ENCODE peak calls at places on chromosomes 13 and 19, in seven cellular contexts. J is mammary epithelial cell, L is GM23248, R is HCT116, B is PC-3, W is fibroblast of lung, H is neuronal stem cell. P is an unnamed sample.
A peak's percentile ranks its signal among the peaks of the same experiment; 100 is the strongest.

GRCh38 chr13:51201886-51202285 is 20.3 kb upstream of the FAM124A start:
- DNase-seq in H (no peak), L (no peak), W (no peak), R (no peak), B (no peak), J (no peak), P (no peak)

GRCh38 chr13:54845351-54845965 is 1816.8 kb downstream of the OLFM4 start:
- DNase-seq in J (no peak), R (no peak), H (no peak), L (no peak), W (no peak), B (no peak), P (no peak)

GRCh38 chr19:45467456-45468158 is at the start of gene FOSB:
- DNase-seq in H (peak; percentile 98), W (peak; percentile 88), R (peak; percentile 91), L (peak; percentile 100), J (peak; percentile 88), B (peak; percentile 91), P (peak; percentile 83)

GRCh38 chr13:67803118-67803517 is 573.0 kb upstream of the PCDH9 start:
- DNase-seq in W (no peak), R (no peak), B (no peak), J (no peak), L (no peak), H (no peak), P (no peak)

GRCh38 chr13:24699541-24699940 is 19.3 kb downstream of the ATP12A start:
- DNase-seq in J (no peak), W (no peak), R (no peak), B (no peak), H (no peak), L (no peak), P (no peak)

GRCh38 chr13:51168623-51169022 is 53.6 kb upstream of the FAM124A start:
- DNase-seq in J (no peak), B (no peak), H (no peak), R (no peak), W (no peak), L (no peak), P (no peak)

GRCh38 chr13:54301085-54301484 is 1272.5 kb downstream of the OLFM4 start:
- DNase-seq in J (no peak), H (no peak), L (no peak), W (no peak), B (no peak), R (no peak), P (no peak)

GRCh38 chr19:32296694-32297093 is 48.7 kb upstream of the ZNF507 start:
- DNase-seq in R (no peak), W (no peak), J (no peak), H (no peak), B (no peak), L (no peak), P (no peak)

GRCh38 chr13:60267498-60268202 is 103.9 kb upstream of the DIAPH3 start:
- DNase-seq in B (no peak), W (peak; percentile 14), R (no peak), H (no peak), J (no peak), L (peak; percentile 6), P (peak; percentile 6)

GRCh38 chr13:41897126-41897525 is 63.8 kb downstream of the VWA8 start:
- DNase-seq in L (no peak), R (no peak), H (no peak), B (no peak), J (no peak), W (peak; percentile 46), P (no peak)

GRCh38 chr13:111864566-111864965 is 202.4 kb upstream of the SOX1 start:
- DNase-seq in B (no peak), L (no peak), J (no peak), W (no peak), H (no peak), R (no peak), P (no peak)

GRCh38 chr19:35756373-35757230 is at the start of gene HSPB6:
- DNase-seq in H (no peak), R (no peak), W (peak; percentile 71), L (peak; percentile 80), B (no peak), J (no peak), P (peak; percentile 29)

GRCh38 chr19:18013621-18014111 is 5.7 kb downstream of the ARRDC2 start:
- DNase-seq in R (no peak), B (no peak), L (no peak), J (no peak), W (no peak), H (no peak), P (no peak)

GRCh38 chr13:73635166-73635787 is 498.9 kb downstream of the KLF12 start:
- DNase-seq in H (no peak), J (no peak), R (no peak), L (no peak), W (no peak), B (no peak), P (no peak)

GRCh38 chr19:10654610-10655456 is 687 bp downstream of the ILF3 start:
- DNase-seq in W (peak; percentile 13), L (peak; percentile 76), R (no peak), H (peak; percentile 84), B (peak; percentile 59), J (no peak), P (no peak)

GRCh38 chr19:19261350-19262189 is 11.5 kb downstream of the TM6SF2 start:
- DNase-seq in B (no peak), L (peak; percentile 12), R (no peak), H (peak; percentile 75), J (no peak), W (no peak), P (no peak)

GRCh38 chr13:111099292-111099691 is 15.8 kb upstream of the ARHGEF7 start:
- DNase-seq in R (no peak), B (no peak), H (no peak), J (peak; percentile 31), W (no peak), L (no peak), P (no peak)

GRCh38 chr13:42041017-42041683 is 7.3 kb upstream of the DGKH start:
- DNase-seq in J (peak; percentile 78), B (peak; percentile 58), R (peak; percentile 38), L (peak; percentile 75), H (peak; percentile 45), W (peak; percentile 64), P (peak; percentile 48)

GRCh38 chr19:49149652-49150105 is 5.5 kb downstream of the HRC start:
- DNase-seq in H (peak; percentile 94), L (peak; percentile 83), W (peak; percentile 82), J (peak; percentile 66), R (peak; percentile 85), B (peak; percentile 74), P (peak; percentile 77)

GRCh38 chr13:51584731-51585191 is 499 bp downstream of the WDFY2 start:
- DNase-seq in J (peak; percentile 79), L (peak; percentile 77), R (peak; percentile 23), H (peak; percentile 72), W (peak; percentile 56), B (peak; percentile 48), P (peak; percentile 34)

GRCh38 chr19:38210458-38210987 is 13.5 kb downstream of the DPF1 start:
- DNase-seq in W (peak; percentile 17), H (peak; percentile 87), J (no peak), B (no peak), L (peak; percentile 48), R (no peak), P (no peak)

DNA sequence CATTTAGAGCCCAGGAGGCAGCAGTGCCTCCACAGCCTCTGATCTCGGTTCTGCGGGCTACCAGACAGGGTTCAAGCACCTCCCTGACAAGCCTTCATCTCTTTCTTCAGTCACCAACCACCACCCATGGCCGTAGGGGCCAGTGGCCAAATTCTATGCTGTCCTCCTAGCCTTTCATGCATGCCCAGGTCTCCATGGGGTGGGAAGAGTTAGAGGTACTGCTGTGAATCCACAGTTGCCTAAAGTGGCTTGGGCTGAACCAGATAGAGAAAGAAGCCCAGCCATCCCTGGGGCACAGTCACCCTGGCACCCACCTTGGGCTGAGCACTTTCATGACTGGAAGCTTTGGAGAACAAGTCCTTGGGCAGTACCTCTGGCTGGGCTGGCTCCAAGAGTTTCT is 97.4 kb downstream of the ZDHHC20 start:
- DNase-seq in B (no peak), W (no peak), J (no peak), L (no peak), R (no peak), H (no peak), P (no peak)
- H3K4me2 ChIP-seq in B (no peak overlapping the region), W (no peak overlapping the region), J (no peak overlapping the region), L (no peak overlapping the region), R (no peak overlapping the region), H (no peak overlapping the region), P (no peak overlapping the region)

DNA sequence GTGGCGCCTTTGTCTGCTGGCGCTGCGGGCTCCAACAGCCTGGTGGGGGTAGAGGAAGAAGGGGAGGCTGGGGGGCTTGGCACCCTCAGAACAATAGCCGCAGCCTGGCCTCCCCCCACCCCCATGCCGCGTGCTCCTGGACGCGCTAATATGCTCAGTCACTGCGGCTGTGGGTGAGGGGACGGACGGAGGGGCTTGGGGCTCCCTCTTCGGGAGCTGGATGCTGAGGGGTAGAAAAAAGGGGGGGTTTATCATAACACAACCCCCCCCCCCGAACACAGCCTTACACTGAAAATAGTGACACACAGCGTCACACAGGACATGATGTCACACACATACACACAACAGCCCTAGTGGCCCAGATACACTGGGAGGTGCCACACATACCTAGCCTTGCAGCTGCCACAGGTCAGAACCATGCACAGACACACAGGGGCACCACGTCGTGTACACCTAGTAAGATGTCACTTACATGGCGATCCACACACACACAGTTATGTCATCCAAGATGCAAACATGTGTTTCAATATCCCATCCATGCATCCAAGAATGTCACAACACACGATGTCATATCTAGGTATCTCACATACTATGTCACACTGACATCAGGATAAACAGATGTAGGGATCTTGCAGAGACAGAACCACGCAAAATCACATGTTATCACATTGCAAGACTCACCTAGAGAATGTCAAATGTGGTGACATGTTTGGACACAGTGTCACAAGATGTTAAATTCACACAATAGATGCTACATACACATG is 760 bp downstream of the MAST1 start:
- DNase-seq in R (no peak), W (no peak), L (no peak), H (no peak), J (no peak), B (peak; percentile 47), P (no peak)
- H3K4me3 ChIP-seq in R (peak overlapping the region; percentile 61), W (no peak overlapping the region), L (no peak overlapping the region), H (peak overlapping the region; percentile 86), J (no peak overlapping the region), B (peak overlapping the region; percentile 96), P (no peak overlapping the region)

DNA sequence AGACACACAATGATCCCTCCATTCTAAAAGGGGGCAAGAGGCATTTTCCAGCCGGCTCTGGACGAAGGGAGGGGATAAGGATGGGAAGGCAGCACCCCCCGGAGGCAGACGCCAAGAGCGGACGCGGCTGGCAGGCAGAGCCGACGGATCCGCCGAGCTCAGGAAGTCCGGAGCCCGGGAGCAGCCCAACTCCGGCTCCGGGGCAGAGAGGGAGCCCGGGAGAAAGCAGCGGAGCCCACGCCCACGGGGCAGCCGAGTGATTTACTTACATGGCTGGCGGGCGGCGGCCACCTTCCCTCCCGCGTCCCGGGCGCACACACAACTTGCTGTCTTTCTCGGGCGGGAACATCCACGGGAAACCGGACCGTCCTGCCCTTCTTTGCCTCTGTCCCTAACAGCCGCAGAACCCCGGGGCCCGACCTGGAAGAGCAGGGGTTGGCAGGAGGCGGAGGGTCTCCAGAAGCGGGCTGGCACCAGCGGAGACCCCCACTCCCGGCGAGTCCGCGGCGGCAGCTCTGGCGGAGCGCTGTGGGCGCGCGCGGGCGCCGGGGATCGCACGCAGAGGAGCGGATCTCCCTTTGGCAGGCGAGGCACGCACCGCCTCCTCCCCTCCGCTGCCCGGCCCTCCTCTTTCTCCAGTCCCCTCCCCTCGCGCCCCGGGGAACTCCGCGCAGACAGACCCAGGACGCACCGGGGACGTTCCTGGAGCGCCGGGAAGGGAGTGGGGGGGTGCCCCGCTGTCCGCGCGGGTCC is at the start of gene LHFPL6:
- DNase-seq in R (no peak), B (peak; percentile 63), W (peak; percentile 83), L (peak; percentile 94), J (peak; percentile 84), H (peak; percentile 73), P (peak; percentile 75)
- H3K4me2 ChIP-seq in R (peak within 1 kb of the TSS; percentile 74), B (peak within 1 kb of the TSS; percentile 97), W (peak within 1 kb of the TSS; percentile 92), L (peak within 1 kb of the TSS; percentile 94), J (peak within 1 kb of the TSS; percentile 81), H (peak within 1 kb of the TSS; percentile 97), P (peak within 1 kb of the TSS; percentile 91)

GRCh38 chr19:1440418-1440801 is 2.2 kb downstream of the RPS15 start:
- DNase-seq in R (no peak), J (no peak), B (no peak), L (no peak), W (no peak), H (no peak), P (no peak)
- H3K4me3 ChIP-seq in R (peak overlapping the region; percentile 7), J (no peak overlapping the region), B (peak overlapping the region; percentile 78), L (no peak overlapping the region), W (no peak overlapping the region), H (no peak overlapping the region), P (no peak overlapping the region)

P was measured in astrocyte.